ENCODE peak calls at places on chromosomes 1 and 21, in seven cellular contexts. One of them, this sample, is unnamed. For H3K4me1, the result is how much of the 10 kb centered on the place peaks cover.

GRCh38 chr1:193322218-193322617 is 135.8 kb upstream of the B3GALT2 start:
- DNase-seq in A549: peak
- DNase-seq in IMR-90: peak
- DNase-seq in uterus: no peak
- DNase-seq in CD8-positive, alpha-beta T cell: no peak
- DNase-seq in hepatocyte: no peak
- DNase-seq in heart right ventricle: no peak
- DNase-seq in this sample: no peak

GRCh38 chr1:240511789-240512188 is 100.2 kb downstream of the GREM2 start:
- DNase-seq in A549: no peak
- DNase-seq in IMR-90: no peak
- DNase-seq in uterus: no peak
- DNase-seq in CD8-positive, alpha-beta T cell: no peak
- DNase-seq in hepatocyte: no peak
- DNase-seq in heart right ventricle: no peak
- DNase-seq in this sample: no peak

GRCh38 chr1:15733218-15733725 is 2.8 kb upstream of the SLC25A34 start:
- DNase-seq in A549: no peak
- DNase-seq in IMR-90: no peak
- DNase-seq in uterus: no peak
- DNase-seq in CD8-positive, alpha-beta T cell: peak
- DNase-seq in hepatocyte: no peak
- DNase-seq in heart right ventricle: no peak
- DNase-seq in this sample: no peak

GRCh38 chr1:31063636-31064035 is 1.9 kb downstream of the PUM1 start:
- DNase-seq in A549: no peak
- DNase-seq in IMR-90: peak
- DNase-seq in uterus: no peak
- DNase-seq in CD8-positive, alpha-beta T cell: no peak
- DNase-seq in hepatocyte: no peak
- DNase-seq in heart right ventricle: no peak
- DNase-seq in this sample: no peak

GRCh38 chr21:34364921-34365320 is 1.1 kb downstream of the KCNE2 start:
- DNase-seq in A549: no peak
- DNase-seq in IMR-90: no peak
- DNase-seq in uterus: no peak
- DNase-seq in CD8-positive, alpha-beta T cell: no peak
- DNase-seq in hepatocyte: no peak
- DNase-seq in heart right ventricle: no peak
- DNase-seq in this sample: no peak

GRCh38 chr1:166166701-166167394 is at the start of gene FAM78B:
- DNase-seq in A549: peak
- DNase-seq in IMR-90: peak
- DNase-seq in uterus: peak
- DNase-seq in CD8-positive, alpha-beta T cell: no peak
- DNase-seq in hepatocyte: peak
- DNase-seq in heart right ventricle: peak
- DNase-seq in this sample: peak

GRCh38 chr1:83815348-83815747 is 183.6 kb downstream of the TTLL7 start:
- DNase-seq in A549: no peak
- DNase-seq in IMR-90: peak
- DNase-seq in uterus: no peak
- DNase-seq in CD8-positive, alpha-beta T cell: no peak
- DNase-seq in hepatocyte: peak
- DNase-seq in heart right ventricle: peak
- DNase-seq in this sample: no peak

GRCh38 chr1:1627842-1628655 is 3.9 kb upstream of the MMP23B start:
- DNase-seq in A549: no peak
- DNase-seq in IMR-90: no peak
- DNase-seq in uterus: no peak
- DNase-seq in CD8-positive, alpha-beta T cell: peak
- DNase-seq in hepatocyte: peak
- DNase-seq in heart right ventricle: no peak
- DNase-seq in this sample: peak

GRCh38 chr1:54372978-54373377 is 33.2 kb downstream of the SSBP3 start:
- DNase-seq in A549: no peak
- DNase-seq in IMR-90: no peak
- DNase-seq in uterus: no peak
- DNase-seq in CD8-positive, alpha-beta T cell: peak
- DNase-seq in hepatocyte: no peak
- DNase-seq in heart right ventricle: no peak
- DNase-seq in this sample: no peak

GRCh38 chr1:206757524-206758266 is 12.9 kb upstream of the IL19 start:
- DNase-seq in A549: no peak
- DNase-seq in IMR-90: no peak
- DNase-seq in uterus: no peak
- DNase-seq in CD8-positive, alpha-beta T cell: peak
- DNase-seq in hepatocyte: no peak
- DNase-seq in heart right ventricle: no peak
- DNase-seq in this sample: no peak

GRCh38 chr1:225026701-225027100 is 97.2 kb downstream of the DNAH14 start:
- DNase-seq in A549: no peak
- DNase-seq in IMR-90: no peak
- DNase-seq in uterus: no peak
- DNase-seq in CD8-positive, alpha-beta T cell: no peak
- DNase-seq in hepatocyte: no peak
- DNase-seq in heart right ventricle: no peak
- DNase-seq in this sample: no peak

GRCh38 chr1:108749081-108749480 is 2.6 kb downstream of the STXBP3 start:
- DNase-seq in A549: no peak
- DNase-seq in IMR-90: no peak
- DNase-seq in uterus: no peak
- DNase-seq in CD8-positive, alpha-beta T cell: no peak
- DNase-seq in hepatocyte: no peak
- DNase-seq in heart right ventricle: no peak
- DNase-seq in this sample: no peak

GRCh38 chr1:100606438-100606837 is 68.5 kb downstream of the GPR88 start:
- DNase-seq in A549: peak
- DNase-seq in IMR-90: peak
- DNase-seq in uterus: no peak
- DNase-seq in CD8-positive, alpha-beta T cell: no peak
- DNase-seq in hepatocyte: peak
- DNase-seq in heart right ventricle: peak
- DNase-seq in this sample: peak

GRCh38 chr1:70685300-70686286 is 274.5 kb downstream of the CTH start:
- DNase-seq in A549: peak
- DNase-seq in IMR-90: peak
- DNase-seq in uterus: peak
- DNase-seq in CD8-positive, alpha-beta T cell: peak
- DNase-seq in hepatocyte: peak
- DNase-seq in heart right ventricle: peak
- DNase-seq in this sample: no peak

GRCh38 chr1:184867866-184868585 is 106.3 kb downstream of the NIBAN1 start:
- DNase-seq in A549: no peak
- DNase-seq in IMR-90: no peak
- DNase-seq in uterus: no peak
- DNase-seq in CD8-positive, alpha-beta T cell: no peak
- DNase-seq in hepatocyte: no peak
- DNase-seq in heart right ventricle: no peak
- DNase-seq in this sample: no peak

GRCh38 chr1:242847390-242847993 is 323.0 kb upstream of the PLD5 start:
- DNase-seq in A549: peak
- DNase-seq in IMR-90: no peak
- DNase-seq in uterus: no peak
- DNase-seq in CD8-positive, alpha-beta T cell: no peak
- DNase-seq in hepatocyte: peak
- DNase-seq in heart right ventricle: no peak
- DNase-seq in this sample: no peak

GRCh38 chr21:41965045-41965444 is 11.2 kb upstream of the C2CD2 start:
- DNase-seq in A549: no peak
- DNase-seq in IMR-90: no peak
- DNase-seq in uterus: no peak
- DNase-seq in CD8-positive, alpha-beta T cell: no peak
- DNase-seq in hepatocyte: no peak
- DNase-seq in heart right ventricle: no peak
- DNase-seq in this sample: no peak

GRCh38 chr1:65170511-65171142 is 22.6 kb downstream of the AK4 start:
- DNase-seq in A549: no peak
- DNase-seq in IMR-90: peak
- DNase-seq in uterus: peak
- DNase-seq in CD8-positive, alpha-beta T cell: no peak
- DNase-seq in hepatocyte: peak
- DNase-seq in heart right ventricle: no peak
- DNase-seq in this sample: no peak

GRCh38 chr1:43008425-43009108 is 49.9 kb upstream of the SLC2A1 start:
- DNase-seq in A549: peak
- DNase-seq in IMR-90: no peak
- DNase-seq in uterus: no peak
- DNase-seq in CD8-positive, alpha-beta T cell: no peak
- DNase-seq in hepatocyte: peak
- DNase-seq in heart right ventricle: no peak
- DNase-seq in this sample: no peak

GRCh38 chr1:91853397-91853796 is 32.6 kb downstream of the TGFBR3 start:
- DNase-seq in A549: no peak
- DNase-seq in IMR-90: no peak
- DNase-seq in uterus: no peak
- DNase-seq in CD8-positive, alpha-beta T cell: no peak
- DNase-seq in hepatocyte: no peak
- DNase-seq in heart right ventricle: no peak
- DNase-seq in this sample: no peak

GRCh38 chr1:109777980-109778625 is 14.4 kb upstream of the EPS8L3 start:
- DNase-seq in A549: no peak
- DNase-seq in IMR-90: no peak
- DNase-seq in uterus: no peak
- DNase-seq in CD8-positive, alpha-beta T cell: no peak
- DNase-seq in hepatocyte: no peak
- DNase-seq in heart right ventricle: no peak
- DNase-seq in this sample: peak

GRCh38 chr1:61496501-61496900 is 228.4 kb downstream of the TM2D1 start:
- DNase-seq in A549: peak
- DNase-seq in IMR-90: no peak
- DNase-seq in uterus: no peak
- DNase-seq in CD8-positive, alpha-beta T cell: no peak
- DNase-seq in hepatocyte: no peak
- DNase-seq in heart right ventricle: no peak
- DNase-seq in this sample: no peak

DNA sequence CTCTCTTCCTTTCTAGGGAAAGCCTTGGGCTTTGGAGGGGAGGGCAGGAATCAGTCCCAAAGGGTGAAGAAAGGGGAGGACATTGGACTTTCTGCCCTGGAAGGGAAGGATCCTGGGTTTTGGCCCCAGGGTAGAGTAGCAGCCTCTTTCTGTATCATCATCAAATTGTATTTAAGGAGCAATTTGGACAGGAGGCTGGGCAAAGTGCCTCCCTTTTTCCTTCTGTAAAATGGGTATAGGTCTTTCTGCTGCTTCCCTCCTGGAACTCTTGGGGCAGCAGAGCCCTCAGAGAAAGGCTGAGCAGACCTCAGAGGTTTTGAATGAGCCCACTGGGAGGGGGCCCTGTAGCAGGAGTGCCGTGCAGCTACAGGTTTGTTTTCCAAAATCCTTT is 38.4 kb downstream of the ARHGEF10L start:
- DNase-seq in A549: no peak
- DNase-seq in IMR-90: no peak
- DNase-seq in uterus: no peak
- DNase-seq in CD8-positive, alpha-beta T cell: no peak
- DNase-seq in hepatocyte: no peak
- DNase-seq in heart right ventricle: no peak
- DNase-seq in this sample: no peak
- H3K4me1 ChIP-seq in A549: under half
- H3K4me1 ChIP-seq in IMR-90: under half
- H3K4me1 ChIP-seq in uterus: under half
- H3K4me1 ChIP-seq in CD8-positive, alpha-beta T cell: under half
- H3K4me1 ChIP-seq in hepatocyte: half or more
- H3K4me1 ChIP-seq in heart right ventricle: under half
- H3K4me1 ChIP-seq in this sample: under half

DNA sequence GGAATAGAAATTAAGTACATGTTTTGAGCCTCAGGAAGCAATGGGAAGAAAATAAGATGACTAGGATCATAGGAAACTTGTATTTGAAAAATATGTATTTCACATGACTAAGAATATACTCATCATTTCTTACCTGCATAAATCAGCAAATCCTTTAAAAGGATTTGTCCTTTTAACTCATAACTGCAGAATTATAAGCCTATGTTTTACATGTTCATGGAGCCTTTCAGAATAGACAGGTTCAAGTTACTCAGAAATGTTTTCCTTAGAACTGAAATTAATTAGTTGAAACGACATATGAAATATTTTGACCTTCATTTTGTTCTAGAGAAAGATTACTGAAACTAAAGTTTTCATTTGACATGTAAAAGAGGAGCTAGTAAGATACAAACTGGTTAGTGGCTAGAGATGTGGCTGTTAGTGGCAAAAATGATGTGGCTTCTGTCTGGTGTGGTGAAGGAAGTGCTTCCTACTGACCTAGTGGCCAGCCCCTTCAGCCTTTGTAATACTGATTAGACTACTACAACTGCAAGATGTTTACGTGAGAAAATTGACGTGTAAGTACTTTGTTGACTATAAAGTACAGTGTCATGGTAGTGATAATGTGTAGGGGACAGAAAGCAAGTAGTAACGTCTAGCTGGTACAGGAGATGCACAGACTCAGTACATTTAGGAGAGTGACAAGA is 54.7 kb downstream of the PACC1 start:
- DNase-seq in A549: no peak
- DNase-seq in IMR-90: no peak
- DNase-seq in uterus: no peak
- DNase-seq in CD8-positive, alpha-beta T cell: no peak
- DNase-seq in hepatocyte: no peak
- DNase-seq in heart right ventricle: no peak
- DNase-seq in this sample: no peak
- TF ChIP-seq CTCF in A549: no peak
- TF ChIP-seq CTCF in IMR-90: no peak
- TF ChIP-seq CTCF in uterus: no peak
- TF ChIP-seq CTCF in CD8-positive, alpha-beta T cell: no peak
- TF ChIP-seq CTCF in hepatocyte: no peak
- TF ChIP-seq CTCF in heart right ventricle: no peak
- TF ChIP-seq CTCF in this sample: no peak

GRCh38 chr1:58799080-58799479 is 15.2 kb upstream of the JUN start:
- DNase-seq in A549: no peak
- DNase-seq in IMR-90: no peak
- DNase-seq in uterus: no peak
- DNase-seq in CD8-positive, alpha-beta T cell: no peak
- DNase-seq in hepatocyte: no peak
- DNase-seq in heart right ventricle: no peak
- DNase-seq in this sample: no peak
- H3K4me3 ChIP-seq in A549: no peak
- H3K4me3 ChIP-seq in IMR-90: no peak
- H3K4me3 ChIP-seq in uterus: no peak
- H3K4me3 ChIP-seq in CD8-positive, alpha-beta T cell: no peak
- H3K4me3 ChIP-seq in hepatocyte: no peak
- H3K4me3 ChIP-seq in heart right ventricle: no peak
- H3K4me3 ChIP-seq in this sample: no peak

DNA sequence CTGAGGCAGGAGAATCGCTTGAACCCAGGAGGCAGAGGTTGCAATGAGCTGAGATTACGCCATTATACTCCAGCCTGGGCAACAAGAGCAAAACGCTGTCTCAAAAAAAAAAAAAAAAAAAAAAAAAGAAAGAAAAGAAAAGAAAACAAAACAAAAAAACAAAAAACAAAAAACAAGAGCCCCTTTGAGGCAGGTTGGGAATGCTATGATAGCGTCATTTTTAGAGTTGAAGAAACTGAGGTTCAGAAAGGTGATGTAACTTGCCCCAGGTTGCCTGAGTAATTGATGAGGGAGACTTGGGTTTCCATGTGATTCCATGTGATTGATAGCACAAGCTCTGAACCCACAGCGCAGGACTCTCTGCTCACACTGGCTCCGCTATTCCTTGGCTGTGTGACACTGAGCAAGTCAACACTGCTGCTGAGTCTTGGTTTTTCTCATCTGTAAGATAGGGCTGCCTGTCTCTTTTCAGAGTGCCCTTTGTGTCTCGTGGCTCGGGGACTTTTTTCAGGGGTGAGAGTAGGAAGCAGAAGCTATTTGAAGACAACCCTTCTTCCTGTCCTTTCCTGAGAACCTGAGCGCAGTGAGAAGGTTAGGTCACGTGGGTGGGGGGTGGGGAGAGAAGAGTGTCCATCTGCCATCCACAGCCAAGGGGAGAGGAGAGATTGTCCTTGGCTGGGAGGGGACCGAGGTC is 2.5 kb downstream of the CNR2 start:
- DNase-seq in A549: no peak
- DNase-seq in IMR-90: no peak
- DNase-seq in uterus: no peak
- DNase-seq in CD8-positive, alpha-beta T cell: no peak
- DNase-seq in hepatocyte: no peak
- DNase-seq in heart right ventricle: no peak
- DNase-seq in this sample: no peak
- H3K4me1 ChIP-seq in A549: under half
- H3K4me1 ChIP-seq in IMR-90: under half
- H3K4me1 ChIP-seq in uterus: under half
- H3K4me1 ChIP-seq in CD8-positive, alpha-beta T cell: half or more
- H3K4me1 ChIP-seq in hepatocyte: under half
- H3K4me1 ChIP-seq in heart right ventricle: under half
- H3K4me1 ChIP-seq in this sample: under half

This sample was measured in left lung.